ENCODE peak calls at places on chromosomes 7 and 10, in four cellular contexts. C is SK-N-SH, D is ovary, U is left ventricle myocardium inferior. Q is an unnamed sample. For H3K36me3 and H3K27me3, the result is how much of the 10 kb centered on the place peaks cover.

GRCh38 chr10:120969219-120969645 is 118.1 kb downstream of the WDR11 start:
- DNase-seq in U (no peak), D (no peak), C (no peak), Q (no peak)

GRCh38 chr10:15046626-15047025 is 2.9 kb downstream of the OLAH start:
- DNase-seq in D (no peak), U (no peak), C (no peak), Q (no peak)

GRCh38 chr10:95445837-95446347 is 115.3 kb downstream of the SORBS1 start:
- DNase-seq in C (peak), D (no peak), U (peak), Q (peak)

GRCh38 chr10:58467931-58468635 is 44.6 kb upstream of the BICC1 start:
- DNase-seq in D (no peak), C (no peak), U (no peak), Q (no peak)

GRCh38 chr10:77180794-77181193 is 456.8 kb downstream of the KCNMA1 start:
- DNase-seq in U (no peak), C (no peak), D (no peak), Q (no peak)

GRCh38 chr7:120089968-120090367 is 183.0 kb upstream of the KCND2 start:
- DNase-seq in D (no peak), C (peak), U (no peak), Q (no peak)

GRCh38 chr10:62050941-62051433 is 149.5 kb downstream of the ARID5B start:
- DNase-seq in C (no peak), D (no peak), U (peak), Q (no peak)

GRCh38 chr7:23928391-23928790 is 218.4 kb downstream of the STK31 start:
- DNase-seq in D (no peak), C (peak), U (no peak), Q (no peak)

GRCh38 chr7:70595741-70596574 is 536.0 kb upstream of the GALNT17 start:
- DNase-seq in C (peak), D (no peak), U (no peak), Q (peak)

GRCh38 chr10:67115972-67116371 is 190.1 kb downstream of the LRRTM3 start:
- DNase-seq in C (no peak), D (no peak), U (no peak), Q (no peak)

GRCh38 chr10:20181408-20181807 is 365.2 kb downstream of the PLXDC2 start:
- DNase-seq in C (no peak), D (no peak), U (no peak), Q (no peak)

GRCh38 chr7:78383096-78383495 is 584.5 kb downstream of the PHTF2 start:
- DNase-seq in C (no peak), U (no peak), D (no peak), Q (no peak)
- H3K36me3 ChIP-seq in C (under half), U (under half), D (under half), Q (under half)

DNA sequence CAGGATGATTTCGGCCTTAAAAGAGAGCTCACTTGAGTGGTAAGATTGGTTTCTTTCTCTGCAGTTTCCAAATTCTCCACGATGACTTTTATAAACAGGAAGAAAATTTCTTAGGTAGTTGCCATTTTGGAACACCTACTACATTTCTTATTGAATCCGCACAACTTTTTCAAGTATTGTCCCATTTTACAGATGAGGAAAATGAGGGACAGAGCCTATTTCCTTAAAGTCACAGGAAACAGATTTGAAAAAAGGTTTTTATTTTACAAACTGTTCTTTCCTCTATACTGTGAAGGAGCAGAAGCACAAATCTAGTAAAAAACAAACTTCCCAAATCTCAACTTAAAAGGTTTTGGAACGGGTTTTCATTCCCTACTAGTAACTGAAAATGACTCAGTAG is 2.7 kb downstream of the YWHAG start:
- DNase-seq in D (no peak), U (no peak), C (no peak), Q (no peak)
- H3K4me3 ChIP-seq in D (no peak), U (peak), C (peak), Q (no peak)

DNA sequence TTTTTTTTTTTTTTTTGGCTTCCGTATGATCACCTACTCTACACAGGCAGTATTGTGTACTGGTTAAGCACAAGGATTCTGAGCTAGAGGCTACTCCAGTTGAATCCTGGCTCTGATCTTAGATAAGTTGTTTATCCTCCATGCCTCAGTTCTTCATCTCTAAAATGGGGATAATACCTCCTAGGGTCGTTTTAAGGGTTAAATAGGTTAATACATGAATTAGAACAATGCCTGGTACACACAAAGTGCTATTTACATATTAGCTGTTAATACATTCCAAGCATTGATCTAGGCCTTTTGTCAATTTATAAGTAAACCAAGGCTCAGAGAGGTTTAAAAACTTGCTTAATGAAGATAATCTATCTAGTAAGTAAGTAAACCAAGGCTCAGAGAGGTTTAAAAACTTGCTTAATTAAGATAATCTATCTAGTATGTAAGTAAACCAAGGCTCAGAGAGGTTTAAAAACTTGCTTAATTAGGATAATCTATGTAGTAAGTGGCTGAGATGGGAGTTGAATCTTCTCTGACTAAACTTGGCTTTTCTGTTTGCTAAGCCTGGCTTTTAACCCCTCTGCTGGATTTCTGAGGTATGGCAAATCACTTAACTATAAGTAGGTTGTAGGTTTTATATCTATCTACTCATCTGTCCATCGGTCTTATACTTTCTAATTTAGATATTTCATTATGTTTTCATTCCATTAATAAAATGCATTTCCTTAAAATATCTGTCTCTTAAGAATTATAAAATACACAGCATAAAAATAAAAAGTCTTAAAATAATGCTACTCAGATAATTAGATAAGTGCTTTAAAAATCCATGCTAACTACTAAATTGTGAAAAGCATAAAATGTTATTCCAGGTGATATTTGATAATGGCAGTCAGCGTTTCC is 59.2 kb downstream of the ST7 start:
- DNase-seq in C (peak), U (no peak), D (no peak), Q (peak)
- H3K27me3 ChIP-seq in C (under half), U (under half), D (under half), Q (under half)

GRCh38 chr10:32909461-32909860 is 48.6 kb downstream of the ITGB1 start:
- DNase-seq in U (no peak), D (no peak), C (no peak), Q (no peak)
- H3K36me3 ChIP-seq in U (half or more), D (under half), C (half or more), Q (under half)

GRCh38 chr7:143408686-143409551 is at the start of gene EPHA1:
- DNase-seq in U (no peak), C (no peak), D (no peak), Q (peak)

GRCh38 chr7:143408247-143408685 is 390 bp downstream of the EPHA1 start:
- DNase-seq in D (no peak), U (no peak), C (no peak), Q (no peak)

GRCh38 chr7:143405158-143405557 is 3.5 kb downstream of the EPHA1 start:
- DNase-seq in D (peak), C (peak), U (peak), Q (no peak)

GRCh38 chr7:143405671-143406352 is 2.8 kb downstream of the EPHA1 start:
- DNase-seq in C (no peak), U (no peak), D (no peak), Q (peak)

DNA sequence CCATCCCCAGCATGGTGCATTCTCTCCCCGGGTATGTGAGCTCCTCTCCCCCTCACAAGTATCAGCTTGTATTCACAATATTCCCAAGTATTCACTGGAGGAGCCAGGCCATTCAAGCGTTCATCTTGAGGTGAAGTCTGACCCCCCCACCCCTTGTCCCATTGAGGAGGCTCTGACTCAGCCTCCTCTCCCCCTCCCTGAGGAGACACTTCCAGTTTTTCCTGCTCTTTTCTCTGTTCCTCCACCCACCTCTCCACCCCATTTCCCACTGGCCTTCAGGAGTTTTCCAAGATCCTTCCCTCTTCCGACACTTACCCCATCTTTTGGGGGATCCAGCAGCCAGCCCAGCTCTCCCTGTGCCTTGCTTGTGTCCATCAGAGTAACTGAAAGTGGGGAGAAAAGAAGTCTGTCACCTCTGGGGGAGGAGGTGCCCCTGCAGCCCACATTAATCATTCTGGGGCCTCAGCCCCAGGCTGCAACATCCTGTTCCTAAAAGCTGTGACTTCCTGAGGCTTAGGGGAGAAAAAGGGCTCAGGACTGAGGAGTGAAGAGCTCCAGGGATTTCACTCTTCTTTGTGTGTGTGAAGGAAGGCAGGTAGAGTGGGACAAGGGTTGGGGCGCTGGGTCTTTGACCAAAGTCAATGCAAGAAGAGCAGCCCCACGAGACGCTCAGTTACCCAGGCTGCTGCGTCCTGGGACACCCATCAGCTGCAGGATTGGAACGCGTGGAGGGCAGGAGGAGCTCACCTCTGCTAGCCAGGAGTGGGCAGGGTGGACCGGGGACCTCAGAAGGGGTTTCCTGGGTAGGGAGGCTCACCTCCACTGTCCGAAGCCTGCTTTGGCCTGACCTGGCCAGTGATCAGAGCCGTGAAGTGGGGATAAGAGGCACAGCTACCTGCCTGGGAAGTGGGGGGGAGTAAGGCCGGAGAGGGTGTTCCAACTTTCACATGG is 1.1 kb downstream of the EPHA1 start:
- DNase-seq in U (no peak), C (no peak), D (no peak), Q (no peak)
- H3K4me3 ChIP-seq in U (no peak), C (no peak), D (no peak), Q (peak)

DNA sequence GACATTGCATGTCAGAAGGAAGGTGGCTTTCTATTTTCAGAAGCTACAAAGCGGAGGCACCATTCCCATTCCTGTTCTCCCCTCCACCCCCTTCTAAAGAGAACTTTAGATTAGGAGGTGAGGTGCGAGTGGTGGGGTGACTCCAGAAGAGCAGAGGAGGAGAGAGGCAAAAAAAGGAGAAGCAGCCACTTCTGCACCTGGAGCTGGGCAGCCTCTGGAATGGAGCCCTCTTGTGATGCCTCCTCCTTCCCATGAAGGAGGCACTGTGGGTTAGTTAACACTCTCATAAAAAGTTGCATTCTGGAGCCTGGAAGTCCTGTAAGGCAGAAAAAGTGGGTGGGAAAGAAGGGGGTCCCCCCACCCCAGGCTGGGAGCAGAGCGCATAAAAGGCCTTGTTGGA is 4.8 kb downstream of the PTF1A start:
- DNase-seq in C (no peak), U (no peak), D (no peak), Q (no peak)
- H3K27me3 ChIP-seq in C (half or more), U (half or more), D (under half), Q (under half)

DNA sequence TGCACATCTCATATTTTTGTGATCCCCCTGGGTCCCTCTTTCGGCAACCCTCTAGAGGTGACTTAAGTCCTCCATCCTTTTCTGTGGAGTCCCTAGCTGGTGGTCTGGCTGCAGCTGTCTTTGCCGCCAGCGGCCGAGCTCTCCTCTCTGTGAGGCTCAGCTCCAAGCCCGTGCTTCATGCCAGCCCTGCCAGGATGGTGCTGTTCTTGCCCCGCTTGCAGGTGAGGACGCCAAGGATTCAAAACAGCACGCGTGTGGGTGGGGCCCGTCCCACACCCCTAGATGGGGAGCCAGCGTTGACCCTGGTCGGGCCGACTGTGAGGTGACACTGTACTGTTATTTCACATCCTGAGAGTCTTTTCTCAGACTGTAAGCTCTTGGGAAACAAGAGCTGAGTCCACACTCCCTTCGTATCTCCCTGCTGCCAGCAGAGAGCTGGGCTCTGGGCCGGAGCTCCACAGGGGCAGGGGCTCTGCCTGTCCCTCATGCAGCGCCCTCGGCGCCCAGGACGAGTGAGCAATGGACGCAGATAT is 36.6 kb upstream of the GJD4 start:
- DNase-seq in D (no peak), C (no peak), U (no peak), Q (no peak)
- H3K36me3 ChIP-seq in D (under half), C (under half), U (under half), Q (under half)

GRCh38 chr10:18005445-18005780 is 53.7 kb downstream of the SLC39A12 start:
- DNase-seq in C (no peak), U (no peak), D (no peak), Q (no peak)
- H3K4me3 ChIP-seq in C (no peak), U (no peak), D (no peak), Q (no peak)

DNA sequence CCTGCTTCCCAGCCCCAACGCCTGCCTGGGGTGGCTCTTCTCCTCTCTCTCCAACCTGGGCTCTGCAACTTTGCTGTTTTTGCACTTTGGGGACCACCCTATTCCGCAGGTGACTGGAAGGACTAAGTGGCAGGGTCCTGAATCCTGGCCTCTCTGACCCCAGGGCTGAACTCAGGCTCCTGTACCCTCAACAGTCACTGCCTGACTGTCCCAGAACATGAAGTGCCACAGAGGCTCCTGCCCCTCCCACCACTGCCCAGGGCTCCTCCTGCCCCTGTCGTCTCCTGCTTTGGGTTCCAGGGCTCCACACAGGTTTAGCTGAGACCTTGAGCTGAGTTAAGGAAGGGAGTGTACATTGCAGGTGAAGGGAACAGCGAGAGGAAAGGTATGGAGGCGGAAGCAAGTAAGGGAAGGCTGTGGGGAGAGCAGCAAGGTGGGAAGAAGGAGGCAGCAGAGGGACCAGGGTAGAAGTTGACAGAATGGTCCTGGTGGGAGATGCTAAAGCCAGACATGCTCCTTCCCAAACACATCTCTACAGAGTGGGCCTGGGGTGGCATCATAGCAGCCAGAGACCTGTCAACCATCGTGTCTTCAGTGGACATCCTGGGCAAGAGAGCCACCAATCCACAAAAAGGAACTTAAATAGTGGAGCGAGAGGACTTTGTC is 5.7 kb upstream of the GRID1 start:
- DNase-seq in U (no peak), D (no peak), C (no peak), Q (no peak)
- H3K27me3 ChIP-seq in U (half or more), D (under half), C (under half), Q (under half)

DNA sequence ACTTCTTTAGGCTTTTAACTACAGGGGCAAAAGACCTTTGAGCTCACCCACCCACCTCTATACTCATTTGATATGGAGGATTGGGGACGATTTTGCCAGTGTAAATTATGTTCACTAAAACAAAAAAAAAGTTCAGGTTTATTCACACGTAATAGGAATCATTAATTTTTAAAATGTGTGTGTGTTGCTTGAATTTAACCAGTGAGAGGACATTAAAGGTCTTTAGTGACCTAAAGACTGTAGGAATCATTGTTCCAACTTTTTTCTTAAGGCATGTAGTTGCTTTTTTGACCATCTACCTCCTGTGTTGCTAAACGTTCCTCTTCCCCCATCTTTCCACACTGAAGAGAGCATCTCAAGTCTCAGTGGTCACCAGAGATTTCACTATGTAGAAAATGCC is 1.1 kb downstream of the SSBP1 start:
- DNase-seq in U (no peak), C (no peak), D (no peak), Q (no peak)
- H3K36me3 ChIP-seq in U (under half), C (under half), D (under half), Q (under half)